ENCODE peak calls at places on chromosomes 4 and X, in six cellular contexts. H is testis, J is heart left ventricle, V is cardiac fibroblast, W is GM10248, C is A673. T is an unnamed sample.

GRCh38 chr4:47703008-47703407 is 134.9 kb downstream of the CORIN start:
- DNase-seq in H (no peak), J (no peak), V (no peak), W (no peak), C (no peak), T (no peak)

GRCh38 chr4:185307136-185307950 is 88.4 kb downstream of the LRP2BP start:
- DNase-seq in H (no peak), J (no peak), V (no peak), W (peak), C (no peak), T (no peak)

GRCh38 chr4:81207793-81208192 is 7.2 kb downstream of the PRKG2 start:
- DNase-seq in H (no peak), J (no peak), V (peak), W (no peak), C (no peak), T (no peak)

GRCh38 chrX:7996414-7996813 is 69.2 kb upstream of the PNPLA4 start:
- DNase-seq in H (peak), J (no peak), V (peak), W (peak), C (peak), T (no peak)

GRCh38 chr4:186770446-186771175 is 47.0 kb upstream of the FAT1 start:
- DNase-seq in H (no peak), J (no peak), V (peak), W (no peak), C (no peak), T (no peak)

GRCh38 chr4:98939892-98940298 is 11.0 kb upstream of the EIF4E start:
- DNase-seq in H (no peak), J (no peak), V (peak), W (peak), C (peak), T (no peak)

GRCh38 chr4:186037692-186038658 is 31.0 kb upstream of the TLR3 start:
- DNase-seq in H (peak), J (no peak), V (peak), W (peak), C (peak), T (no peak)

GRCh38 chrX:119736206-119736764 is 22.1 kb upstream of the SOWAHD start:
- DNase-seq in H (no peak), J (no peak), V (no peak), W (no peak), C (no peak), T (no peak)

GRCh38 chrX:108223606-108224005 is 132.0 kb downstream of the ATG4A start:
- DNase-seq in H (no peak), J (peak), V (peak), W (no peak), C (no peak), T (no peak)

GRCh38 chrX:10052906-10053625 is 85.9 kb downstream of the CLDN34 start:
- DNase-seq in H (no peak), J (no peak), V (peak), W (no peak), C (no peak), T (peak)

GRCh38 chr4:167232805-167233522 is 1.3 kb downstream of the SPOCK3 start:
- DNase-seq in H (no peak), J (no peak), V (no peak), W (no peak), C (no peak), T (no peak)

GRCh38 chr4:84028340-84028739 is 470.8 kb downstream of the NKX6-1 start:
- DNase-seq in H (no peak), J (no peak), V (no peak), W (no peak), C (no peak), T (no peak)

GRCh38 chrX:36480441-36480990 is 527.6 kb upstream of the FAM47C start:
- DNase-seq in H (no peak), J (no peak), V (no peak), W (no peak), C (peak), T (no peak)

GRCh38 chrX:151711787-151712186 is 4.0 kb upstream of the FATE1 start:
- DNase-seq in H (no peak), J (no peak), V (no peak), W (no peak), C (no peak), T (no peak)

GRCh38 chr4:47490550-47490949 is 5.5 kb downstream of the ATP10D start:
- DNase-seq in H (no peak), J (no peak), V (peak), W (no peak), C (peak), T (no peak)

GRCh38 chrX:123860983-123861382 is 1.1 kb downstream of the XIAP start:
- DNase-seq in H (no peak), J (no peak), V (peak), W (no peak), C (peak), T (no peak)

GRCh38 chrX:50431623-50432022 is 39.0 kb downstream of the DGKK start:
- DNase-seq in H (no peak), J (no peak), V (no peak), W (no peak), C (no peak), T (no peak)

GRCh38 chr4:181202249-181202648 is 1041.0 kb upstream of the TENM3 start:
- DNase-seq in H (no peak), J (no peak), V (no peak), W (no peak), C (no peak), T (no peak)

GRCh38 chr4:38396091-38396490 is 267.9 kb upstream of the KLF3 start:
- DNase-seq in H (no peak), J (no peak), V (no peak), W (no peak), C (no peak), T (no peak)

GRCh38 chr4:2954358-2955185 is 8.6 kb downstream of the NOP14 start:
- DNase-seq in H (no peak), J (no peak), V (no peak), W (peak), C (no peak), T (no peak)

DNA sequence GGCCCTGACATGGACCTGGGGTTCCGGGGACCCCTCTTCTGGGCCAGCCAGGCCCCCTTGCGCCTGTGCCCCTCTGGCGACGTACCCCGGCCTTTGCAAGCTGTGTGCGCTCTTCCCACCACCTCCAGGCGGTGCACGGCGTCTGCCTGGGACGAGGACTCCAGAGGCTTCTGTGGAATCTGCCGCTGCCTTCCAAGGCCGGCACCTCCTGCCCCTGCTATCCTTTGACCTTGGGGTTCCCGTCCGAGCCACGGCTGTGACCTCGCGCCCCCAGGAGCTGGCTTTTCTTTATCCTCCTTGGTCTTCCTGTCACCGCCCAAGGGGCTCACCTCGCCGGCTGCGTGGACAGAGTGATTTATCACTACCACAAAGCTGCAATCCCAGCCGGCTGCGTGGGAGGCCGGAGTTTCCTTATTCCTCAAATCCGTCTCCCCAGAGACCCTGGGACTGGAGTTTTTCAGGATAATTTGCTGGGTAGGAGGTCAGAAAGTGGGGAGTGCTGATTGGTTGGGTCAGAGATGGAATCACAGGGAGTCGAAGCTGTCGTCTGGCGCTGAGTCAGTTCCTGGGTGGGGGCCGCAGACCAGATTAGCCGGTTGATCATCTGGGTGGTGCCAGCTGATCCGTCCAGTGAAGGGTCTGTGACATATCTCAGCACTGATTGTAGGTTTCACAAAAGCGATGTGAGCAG is 19.9 kb upstream of the PLCXD1 start:
- DNase-seq in H (no peak), J (no peak), V (peak), W (no peak), C (no peak), T (peak)
- TF ChIP-seq CTCF in H (no peak), J (no peak), V (peak), W (no peak), C (no peak), T (no peak)

DNA sequence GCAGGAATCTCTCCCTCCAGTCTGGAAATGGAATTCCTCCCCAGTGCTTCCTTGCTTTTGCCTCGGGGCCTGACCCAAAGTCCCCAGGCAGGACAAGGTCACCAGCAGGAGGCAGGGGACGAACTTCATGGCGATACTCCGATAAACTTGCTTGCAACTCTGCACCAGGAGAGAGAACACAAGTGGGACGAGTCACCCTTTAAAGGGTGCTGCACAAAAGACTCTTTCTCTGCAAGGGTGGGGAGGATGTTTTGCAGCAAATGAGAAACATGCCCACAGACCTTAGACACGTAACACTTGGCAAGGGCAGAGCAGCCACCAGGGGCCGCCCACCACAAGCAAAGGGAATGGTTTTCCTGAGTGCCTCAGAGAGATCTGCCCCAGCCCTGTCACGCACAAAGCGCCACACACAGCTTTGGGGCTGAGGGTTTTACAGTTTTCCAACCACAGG is at the start of gene FGFBP2:
- DNase-seq in H (peak), J (peak), V (peak), W (peak), C (peak), T (no peak)
- TF ChIP-seq CTCF in H (no peak), J (peak), V (peak), W (no peak), C (peak), T (peak)

GRCh38 chrX:68461541-68461940 is 28.2 kb upstream of the OPHN1 start:
- DNase-seq in H (no peak), J (no peak), V (no peak), W (no peak), C (no peak), T (no peak)

GRCh38 chrX:68462197-68462596 is 28.9 kb upstream of the OPHN1 start:
- DNase-seq in H (no peak), J (no peak), V (peak), W (no peak), C (no peak), T (no peak)

GRCh38 chrX:68463880-68464279 is 30.6 kb upstream of the OPHN1 start:
- DNase-seq in H (no peak), J (no peak), V (no peak), W (no peak), C (no peak), T (no peak)

DNA sequence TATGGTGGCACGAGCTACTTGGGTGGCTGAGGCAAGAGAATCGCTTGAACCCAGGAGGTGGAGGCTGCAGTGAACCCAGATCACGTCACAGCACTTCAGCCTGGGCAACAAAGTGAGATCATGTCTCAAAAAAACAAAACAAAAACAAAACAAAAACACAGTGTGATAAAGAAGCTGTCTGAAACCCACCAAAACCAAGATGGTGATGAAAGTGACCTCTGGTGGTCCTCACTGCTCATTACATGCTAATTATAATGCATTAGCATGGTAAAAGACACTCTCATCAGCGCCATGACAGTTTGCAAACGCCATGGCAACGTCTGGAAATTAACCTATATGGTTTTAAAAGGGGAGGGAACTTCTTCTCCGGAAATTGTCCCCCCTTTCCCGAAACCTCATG is 29.4 kb upstream of the OPHN1 start:
- DNase-seq in H (peak), J (no peak), V (peak), W (no peak), C (peak), T (no peak)
- TF ChIP-seq CTCF in H (peak), J (peak), V (peak), W (peak), C (peak), T (peak)

GRCh38 chrX:110172215-110172614 is 145.7 kb downstream of the AMMECR1 start:
- DNase-seq in H (no peak), J (no peak), V (no peak), W (peak), C (no peak), T (no peak)

GRCh38 chrX:110168585-110168984 is 149.3 kb downstream of the AMMECR1 start:
- DNase-seq in H (no peak), J (no peak), V (peak), W (no peak), C (no peak), T (no peak)

GRCh38 chrX:110171442-110171841 is 146.4 kb downstream of the AMMECR1 start:
- DNase-seq in H (no peak), J (no peak), V (no peak), W (no peak), C (no peak), T (no peak)

GRCh38 chrX:110170029-110170428 is 147.9 kb downstream of the AMMECR1 start:
- DNase-seq in H (no peak), J (no peak), V (no peak), W (no peak), C (no peak), T (no peak)

DNA sequence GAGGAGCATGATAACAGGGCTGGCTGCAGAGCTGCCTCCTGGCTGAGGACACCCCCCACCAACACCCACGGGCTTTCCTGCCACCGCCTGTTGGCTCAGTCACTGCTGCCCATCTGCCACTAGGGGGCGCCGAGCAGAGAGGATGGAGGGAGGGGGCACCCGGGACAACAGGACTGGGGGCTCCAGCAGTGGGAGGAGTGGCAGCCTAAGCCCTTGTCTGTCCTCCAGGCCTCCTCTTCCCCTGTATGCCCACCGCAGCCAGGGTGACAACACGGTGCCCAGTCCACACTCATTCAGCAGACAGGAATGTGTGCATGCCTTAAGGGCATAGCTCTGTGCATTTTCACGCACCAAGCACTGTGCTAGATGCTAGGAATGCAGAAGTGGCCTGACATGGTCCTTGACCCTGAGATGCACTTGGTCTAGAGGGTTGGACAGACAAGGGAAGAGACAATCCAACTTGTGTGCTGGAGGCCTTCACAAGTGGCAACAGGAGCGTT is 149.9 kb downstream of the AMMECR1 start:
- DNase-seq in H (peak), J (no peak), V (no peak), W (peak), C (peak), T (no peak)
- TF ChIP-seq CTCF in H (peak), J (peak), V (peak), W (peak), C (peak), T (peak)

GRCh38 chrX:26927419-26927818 is 535.7 kb downstream of the PPP4R3C start:
- DNase-seq in H (no peak), J (no peak), V (no peak), W (no peak), C (no peak), T (no peak)
- TF ChIP-seq CTCF in H (no peak), J (no peak), V (no peak), W (no peak), C (no peak), T (no peak)

GRCh38 chrX:117134983-117135382 is 672.2 kb upstream of the CT83 start:
- DNase-seq in H (no peak), J (no peak), V (no peak), W (no peak), C (no peak), T (no peak)
- TF ChIP-seq CTCF in H (no peak), J (no peak), V (no peak), W (no peak), C (no peak), T (no peak)